ENCODE peak calls at places on chromosomes 4 and X, in ten cellular contexts. U is neural progenitor cell, G is GM23338, E is IMR-90, F is GM23248, T is hepatocyte, I is mammary epithelial cell, Z is MM.1S, S is OCI-LY7, M is Karpas-422. D is an unnamed sample. For H4K20me1 and H3K4me1, the result is how much of the 10 kb centered on the place peaks cover.

GRCh38 chr4:141229408-141230101 is 8.9 kb downstream of the ZNF330 start:
- DNase-seq in U (no peak), G (no peak), E (no peak), F (no peak), T (no peak), I (peak), Z (no peak), S (no peak), M (no peak), D (no peak)

GRCh38 chrX:132270021-132270420 is 50.8 kb upstream of the RAP2C start:
- DNase-seq in U (no peak), G (no peak), E (no peak), F (no peak), T (no peak), I (no peak), Z (no peak), S (no peak), M (no peak), D (no peak)

GRCh38 chrX:7132335-7133035 is 15.0 kb upstream of the STS start:
- DNase-seq in U (peak), G (peak), E (peak), F (peak), T (peak), I (peak), Z (no peak), S (peak), M (peak), D (peak)

GRCh38 chr4:150769235-150769634 is 187.3 kb downstream of the MAB21L2 start:
- DNase-seq in U (no peak), G (no peak), E (peak), F (peak), T (peak), I (peak), Z (no peak), S (no peak), M (no peak), D (peak)

GRCh38 chr4:161841759-161842158 is 322.0 kb downstream of the FSTL5 start:
- DNase-seq in U (no peak), G (no peak), E (no peak), F (no peak), T (no peak), I (no peak), Z (no peak), S (no peak), M (no peak), D (no peak)

GRCh38 chr4:29326816-29327215 is 1393.4 kb upstream of the PCDH7 start:
- DNase-seq in U (no peak), G (no peak), E (peak), F (no peak), T (no peak), I (peak), Z (no peak), S (no peak), M (no peak), D (no peak)

GRCh38 chr4:176270669-176271068 is 1.6 kb upstream of the ASB5 start:
- DNase-seq in U (no peak), G (no peak), E (peak), F (peak), T (peak), I (peak), Z (no peak), S (no peak), M (no peak), D (peak)

GRCh38 chr4:8922481-8922880 is 50.8 kb upstream of the HMX1 start:
- DNase-seq in U (no peak), G (no peak), E (no peak), F (no peak), T (no peak), I (no peak), Z (no peak), S (no peak), M (no peak), D (no peak)

GRCh38 chr4:155428128-155428527 is 51.4 kb upstream of the MAP9 start:
- DNase-seq in U (no peak), G (no peak), E (no peak), F (no peak), T (no peak), I (no peak), Z (no peak), S (no peak), M (no peak), D (no peak)

GRCh38 chr4:3702551-3703221 is 63.5 kb upstream of the ADRA2C start:
- DNase-seq in U (no peak), G (no peak), E (no peak), F (no peak), T (no peak), I (no peak), Z (no peak), S (no peak), M (no peak), D (no peak)

GRCh38 chrX:25523574-25523973 is 507.8 kb upstream of the ARX start:
- DNase-seq in U (peak), G (peak), E (peak), F (peak), T (peak), I (peak), Z (no peak), S (peak), M (peak), D (no peak)

GRCh38 chr4:151434183-151434860 is 25.3 kb downstream of the FHIP1A start:
- DNase-seq in U (no peak), G (no peak), E (peak), F (peak), T (no peak), I (peak), Z (no peak), S (no peak), M (no peak), D (peak)

GRCh38 chr4:17347445-17347844 is 164.4 kb downstream of the QDPR start:
- DNase-seq in U (peak), G (peak), E (peak), F (peak), T (peak), I (peak), Z (peak), S (peak), M (peak), D (no peak)

GRCh38 chr4:25727711-25728493 is 72.3 kb downstream of the SLC34A2 start:
- DNase-seq in U (no peak), G (no peak), E (no peak), F (no peak), T (no peak), I (peak), Z (no peak), S (no peak), M (no peak), D (no peak)

GRCh38 chr4:165398570-165398969 is 19.8 kb downstream of the CPE start:
- DNase-seq in U (peak), G (peak), E (peak), F (peak), T (peak), I (peak), Z (no peak), S (peak), M (peak), D (peak)

GRCh38 chrX:120463241-120463640 is 5.9 kb downstream of the LAMP2 start:
- DNase-seq in U (no peak), G (no peak), E (peak), F (peak), T (no peak), I (peak), Z (no peak), S (no peak), M (peak), D (no peak)

GRCh38 chr4:173509031-173510001 is 20.7 kb downstream of the HAND2 start:
- DNase-seq in U (peak), G (peak), E (no peak), F (peak), T (peak), I (no peak), Z (no peak), S (no peak), M (peak), D (peak)

GRCh38 chrX:39445336-39445735 is 644.1 kb downstream of the MID1IP1 start:
- DNase-seq in U (peak), G (peak), E (no peak), F (no peak), T (no peak), I (no peak), Z (peak), S (peak), M (peak), D (no peak)

GRCh38 chr4:186216465-186217024 is 10.8 kb upstream of the KLKB1 start:
- DNase-seq in U (no peak), G (no peak), E (no peak), F (peak), T (no peak), I (no peak), Z (no peak), S (no peak), M (no peak), D (no peak)

GRCh38 chr4:53233396-53233795 is 132.5 kb downstream of the SCFD2 start:
- DNase-seq in U (no peak), G (no peak), E (peak), F (peak), T (no peak), I (no peak), Z (no peak), S (no peak), M (peak), D (peak)

GRCh38 chrX:139194571-139195280 is 335.8 kb upstream of the F9 start:
- DNase-seq in U (peak), G (peak), E (no peak), F (peak), T (peak), I (peak), Z (peak), S (no peak), M (no peak), D (peak)

GRCh38 chrX:81301877-81302276 is 100.0 kb downstream of the SH3BGRL start:
- DNase-seq in U (no peak), G (peak), E (peak), F (no peak), T (no peak), I (peak), Z (no peak), S (no peak), M (no peak), D (peak)

GRCh38 chr4:108620933-108621905 is 843 bp downstream of the RPL34 start:
- DNase-seq in U (no peak), G (no peak), E (peak), F (peak), T (no peak), I (no peak), Z (peak), S (peak), M (no peak), D (peak)

GRCh38 chr4:108622828-108623227 is 2.5 kb downstream of the RPL34 start:
- DNase-seq in U (no peak), G (no peak), E (no peak), F (no peak), T (no peak), I (no peak), Z (no peak), S (no peak), M (no peak), D (no peak)

GRCh38 chr4:108620101-108620932 is at the start of gene RPL34:
- DNase-seq in U (peak), G (peak), E (peak), F (peak), T (peak), I (peak), Z (peak), S (peak), M (peak), D (peak)

GRCh38 chr4:108624263-108625056 is 4.1 kb downstream of the RPL34 start:
- DNase-seq in U (no peak), G (no peak), E (no peak), F (no peak), T (no peak), I (no peak), Z (no peak), S (no peak), M (no peak), D (no peak)

GRCh38 chr4:108622022-108622421 is 1.6 kb downstream of the RPL34 start:
- DNase-seq in U (no peak), G (no peak), E (no peak), F (no peak), T (no peak), I (no peak), Z (peak), S (no peak), M (no peak), D (no peak)
- H4K20me1 ChIP-seq in U (half or more), G (under half), E (under half), F (under half), T (under half), I (under half), Z (under half), S (under half), M (under half), D (half or more)

GRCh38 chr4:87036713-87037112 is 101.9 kb downstream of the AFF1 start:
- DNase-seq in U (no peak), G (no peak), E (no peak), F (no peak), T (no peak), I (no peak), Z (no peak), S (no peak), M (no peak), D (no peak)
- H3K4me1 ChIP-seq in U (half or more), G (half or more), E (under half), F (half or more), T (under half), I (under half), Z (under half), S (half or more), M (under half), D (under half)

DNA sequence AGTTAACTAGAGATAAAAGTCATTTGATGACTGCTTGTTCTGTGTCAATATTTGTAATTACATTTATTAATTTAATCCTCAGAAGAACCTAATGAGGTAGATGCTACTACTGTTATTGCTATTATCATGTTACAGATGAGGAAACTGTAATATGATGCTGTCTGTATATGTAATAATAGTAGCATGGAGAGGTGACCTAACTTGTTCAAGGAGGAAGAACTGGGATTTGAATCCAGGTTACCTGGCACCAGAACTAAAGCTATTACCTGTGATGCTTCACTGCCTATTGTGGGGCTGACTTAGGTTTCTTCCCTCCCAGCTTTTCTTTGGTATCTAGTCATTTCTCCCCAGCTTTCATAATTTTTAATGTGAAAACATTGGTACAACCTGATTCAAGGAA is 43.6 kb downstream of the RAPGEF2 start:
- DNase-seq in U (no peak), G (no peak), E (peak), F (no peak), T (no peak), I (peak), Z (no peak), S (no peak), M (no peak), D (no peak)
- H4K20me1 ChIP-seq in U (under half), G (under half), E (under half), F (under half), T (half or more), I (under half), Z (under half), S (under half), M (under half), D (half or more)

GRCh38 chr4:132427125-132427524 is 722.0 kb upstream of the PCDH10 start:
- DNase-seq in U (no peak), G (no peak), E (no peak), F (no peak), T (no peak), I (no peak), Z (no peak), S (no peak), M (no peak), D (no peak)
- H3K4me1 ChIP-seq in U (under half), G (under half), E (under half), F (under half), T (under half), I (under half), Z (under half), S (under half), M (under half), D (under half)

GRCh38 chrX:154362085-154362742 is 12.2 kb downstream of the FLNA start:
- DNase-seq in U (no peak), G (no peak), E (no peak), F (no peak), T (no peak), I (no peak), Z (no peak), S (no peak), M (no peak), D (no peak)
- H4K20me1 ChIP-seq in U (half or more), G (under half), E (half or more), F (under half), T (under half), I (under half), Z (under half), S (under half), M (under half), D (half or more)

DNA sequence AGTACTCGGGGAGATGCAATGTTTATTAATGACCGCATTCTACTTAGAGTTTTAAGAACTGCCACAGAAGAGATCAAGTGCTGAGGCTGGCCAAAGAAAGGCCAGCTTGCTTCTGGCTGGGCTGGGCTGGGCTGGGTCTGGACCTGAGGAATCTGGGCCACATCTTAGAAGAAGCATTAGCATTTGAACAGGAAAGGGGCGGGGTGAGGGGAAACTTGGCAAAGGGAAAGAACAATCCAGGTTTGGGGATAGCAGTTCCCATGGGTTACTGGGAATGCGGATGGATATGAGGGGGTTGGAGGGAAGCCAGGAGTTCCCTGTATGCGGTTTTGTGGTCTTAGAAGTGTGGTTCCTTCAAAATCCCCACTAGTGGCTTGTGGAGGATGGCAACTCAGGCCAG is 83.3 kb downstream of the CLDN34 start:
- DNase-seq in U (no peak), G (peak), E (peak), F (no peak), T (no peak), I (peak), Z (no peak), S (no peak), M (no peak), D (peak)
- H3K4me1 ChIP-seq in U (under half), G (under half), E (under half), F (under half), T (under half), I (half or more), Z (under half), S (under half), M (under half), D (under half)

DNA sequence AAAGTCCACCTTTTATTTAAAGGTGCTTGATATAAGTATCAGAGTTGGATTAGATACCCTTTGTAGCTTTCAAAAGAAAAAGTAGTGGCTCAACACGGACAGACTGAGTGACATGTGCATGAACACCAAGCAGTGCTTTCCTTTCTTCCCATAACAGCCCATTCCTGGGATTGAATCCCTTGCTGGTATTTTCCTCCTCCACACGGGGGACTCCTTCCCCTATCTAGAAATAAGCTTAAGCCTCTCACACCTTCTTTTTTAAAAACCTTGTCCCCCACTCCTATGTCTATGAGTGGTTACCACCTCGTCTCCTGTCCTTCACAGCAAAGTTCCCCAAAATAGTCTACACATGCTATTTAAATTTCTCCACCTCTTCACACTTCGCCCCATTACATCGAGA is 5.1 kb downstream of the AP1S2 start:
- DNase-seq in U (peak), G (peak), E (no peak), F (peak), T (peak), I (peak), Z (no peak), S (no peak), M (no peak), D (no peak)
- H4K20me1 ChIP-seq in U (half or more), G (under half), E (under half), F (under half), T (under half), I (under half), Z (under half), S (under half), M (under half), D (under half)

D was measured in astrocyte.